ENCODE peak calls at places on chromosomes 4 and X, in six cellular contexts. T is uterus, L is H54, X is stomach, S is NB4, F is IMR-90. D is an unnamed sample.

GRCh38 chr4:11650801-11651596 is 222.3 kb upstream of the HS3ST1 start:
- DNase-seq in T (no peak), L (no peak), X (no peak), S (no peak), F (peak), D (no peak)

GRCh38 chr4:88275516-88275915 is 8.8 kb downstream of the PPM1K start:
- DNase-seq in T (no peak), L (no peak), X (no peak), S (peak), F (peak), D (no peak)

GRCh38 chr4:183140911-183141320 is 41.9 kb downstream of the WWC2 start:
- DNase-seq in T (no peak), L (no peak), X (no peak), S (no peak), F (peak), D (no peak)

GRCh38 chr4:83846193-83846830 is 310.4 kb downstream of the GPAT3 start:
- DNase-seq in T (no peak), L (no peak), X (no peak), S (no peak), F (no peak), D (no peak)

GRCh38 chr4:113738251-113738650 is 23.3 kb downstream of the CAMK2D start:
- DNase-seq in T (no peak), L (no peak), X (no peak), S (no peak), F (peak), D (no peak)

GRCh38 chr4:165151734-165152133 is 39.1 kb upstream of the TMEM192 start:
- DNase-seq in T (no peak), L (no peak), X (no peak), S (no peak), F (peak), D (no peak)

GRCh38 chrX:152641996-152642395 is 4.3 kb downstream of the GABRQ start:
- DNase-seq in T (no peak), L (no peak), X (no peak), S (peak), F (peak), D (no peak)

GRCh38 chr4:141340458-141340857 is 119.8 kb downstream of the ZNF330 start:
- DNase-seq in T (no peak), L (no peak), X (no peak), S (no peak), F (no peak), D (no peak)

GRCh38 chr4:82360298-82361177 is 13.3 kb downstream of the HNRNPD start:
- DNase-seq in T (no peak), L (no peak), X (no peak), S (peak), F (peak), D (no peak)

GRCh38 chrX:10800776-10801175 is 180.4 kb upstream of the MID1 start:
- DNase-seq in T (no peak), L (no peak), X (no peak), S (no peak), F (no peak), D (no peak)

GRCh38 chrX:135556055-135556454 is 35.6 kb downstream of the INTS6L start:
- DNase-seq in T (no peak), L (no peak), X (no peak), S (peak), F (no peak), D (no peak)

GRCh38 chrX:6574762-6575161 is 39.8 kb upstream of the VCX3A start:
- DNase-seq in T (no peak), L (no peak), X (no peak), S (peak), F (no peak), D (no peak)

GRCh38 chrX:115642895-115643530 is 82.0 kb downstream of the PLS3 start:
- DNase-seq in T (peak), L (no peak), X (peak), S (peak), F (peak), D (peak)

GRCh38 chr4:22093126-22093525 is 144.6 kb upstream of the KCNIP4 start:
- DNase-seq in T (no peak), L (no peak), X (no peak), S (no peak), F (no peak), D (no peak)

GRCh38 chr4:53914313-53915016 is 149.9 kb downstream of the CHIC2 start:
- DNase-seq in T (no peak), L (no peak), X (peak), S (peak), F (peak), D (no peak)

GRCh38 chrX:100819837-100820666 is at the start of gene CSTF2:
- DNase-seq in T (peak), L (peak), X (peak), S (peak), F (peak), D (peak)
- TF ChIP-seq POLR2A in T (no peak), L (peak), X (no peak), S (peak), F (no peak), D (no peak)

GRCh38 chr4:25158817-25159216 is 1.4 kb downstream of the SEPSECS start:
- DNase-seq in T (no peak), L (no peak), X (no peak), S (peak), F (no peak), D (no peak)

GRCh38 chr4:25160714-25161598 is 707 bp upstream of the SEPSECS start:
- DNase-seq in T (no peak), L (no peak), X (no peak), S (peak), F (no peak), D (no peak)

GRCh38 chr4:25162566-25162965 is 2.3 kb upstream of the SEPSECS start:
- DNase-seq in T (no peak), L (no peak), X (no peak), S (no peak), F (no peak), D (no peak)

GRCh38 chr4:25161599-25161960 is 1.3 kb upstream of the SEPSECS start:
- DNase-seq in T (no peak), L (no peak), X (no peak), S (peak), F (no peak), D (no peak)

DNA sequence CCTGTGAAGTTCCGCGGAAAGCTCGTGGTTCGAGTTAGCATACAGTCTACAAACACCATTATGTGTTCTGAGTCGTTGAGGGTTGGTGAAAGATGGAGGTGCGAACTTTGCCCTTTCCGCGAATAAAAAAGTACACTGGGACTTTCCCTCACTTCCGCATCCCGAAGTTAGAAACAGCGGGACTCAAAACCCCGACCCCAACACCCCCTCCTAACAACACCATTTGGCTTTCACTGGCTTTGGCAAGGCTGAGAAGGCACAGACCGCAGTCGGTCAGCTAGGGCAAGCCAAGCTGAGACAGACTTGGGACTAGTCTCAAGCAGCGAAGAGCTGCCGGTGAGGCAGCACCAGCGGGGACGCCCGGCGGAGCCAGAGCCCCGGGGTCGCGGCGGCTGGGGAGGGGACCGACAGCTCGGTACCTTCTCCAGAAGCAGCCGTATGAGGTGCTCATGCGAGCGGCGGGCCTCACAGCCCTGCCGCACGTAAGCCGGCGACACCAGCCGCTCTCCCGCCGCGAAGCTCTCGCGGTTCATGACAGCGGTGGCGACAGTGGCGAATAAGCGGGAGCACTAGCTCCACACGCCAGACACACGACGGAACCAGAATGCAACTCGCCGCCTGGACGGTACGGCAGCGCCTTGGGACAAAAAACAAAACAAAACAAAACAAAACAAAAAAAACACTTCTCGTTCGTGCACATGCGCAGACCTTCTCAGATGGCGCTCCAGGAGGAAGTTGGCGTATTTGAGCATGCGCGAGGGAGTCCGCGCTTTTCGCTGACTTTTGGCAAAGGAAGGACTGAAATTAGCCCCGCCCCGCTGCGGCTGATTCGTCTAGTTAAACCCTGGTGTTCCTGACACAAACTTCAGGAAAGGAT is at the start of gene SEPSECS:
- DNase-seq in T (peak), L (peak), X (peak), S (peak), F (peak), D (peak)
- TF ChIP-seq POLR2A in T (peak), L (peak), X (no peak), S (peak), F (peak), D (no peak)

GRCh38 chr4:78775278-78776030 is 696 bp upstream of the BMP2K start:
- DNase-seq in T (peak), L (peak), X (peak), S (peak), F (peak), D (peak)
- TF ChIP-seq POLR2A in T (no peak), L (no peak), X (no peak), S (peak), F (no peak), D (no peak)

GRCh38 chrX:155881158-155881993 is at the start of gene VAMP7:
- DNase-seq in T (peak), L (peak), X (peak), S (peak), F (peak), D (peak)
- TF ChIP-seq POLR2A in T (no peak), L (peak), X (peak), S (peak), F (peak), D (no peak)

GRCh38 chr4:127967141-127967775 is 2.1 kb downstream of the ABHD18 start:
- DNase-seq in T (no peak), L (no peak), X (no peak), S (no peak), F (peak), D (no peak)

GRCh38 chr4:127959794-127960193 is 5.2 kb downstream of the MFSD8 start:
- DNase-seq in T (no peak), L (no peak), X (no peak), S (no peak), F (peak), D (no peak)

GRCh38 chr4:127968565-127968964 is 3.4 kb downstream of the ABHD18 start:
- DNase-seq in T (no peak), L (no peak), X (no peak), S (no peak), F (no peak), D (no peak)

GRCh38 chr4:127965803-127966175 is 583 bp downstream of the ABHD18 start:
- DNase-seq in T (no peak), L (peak), X (peak), S (peak), F (peak), D (peak)

DNA sequence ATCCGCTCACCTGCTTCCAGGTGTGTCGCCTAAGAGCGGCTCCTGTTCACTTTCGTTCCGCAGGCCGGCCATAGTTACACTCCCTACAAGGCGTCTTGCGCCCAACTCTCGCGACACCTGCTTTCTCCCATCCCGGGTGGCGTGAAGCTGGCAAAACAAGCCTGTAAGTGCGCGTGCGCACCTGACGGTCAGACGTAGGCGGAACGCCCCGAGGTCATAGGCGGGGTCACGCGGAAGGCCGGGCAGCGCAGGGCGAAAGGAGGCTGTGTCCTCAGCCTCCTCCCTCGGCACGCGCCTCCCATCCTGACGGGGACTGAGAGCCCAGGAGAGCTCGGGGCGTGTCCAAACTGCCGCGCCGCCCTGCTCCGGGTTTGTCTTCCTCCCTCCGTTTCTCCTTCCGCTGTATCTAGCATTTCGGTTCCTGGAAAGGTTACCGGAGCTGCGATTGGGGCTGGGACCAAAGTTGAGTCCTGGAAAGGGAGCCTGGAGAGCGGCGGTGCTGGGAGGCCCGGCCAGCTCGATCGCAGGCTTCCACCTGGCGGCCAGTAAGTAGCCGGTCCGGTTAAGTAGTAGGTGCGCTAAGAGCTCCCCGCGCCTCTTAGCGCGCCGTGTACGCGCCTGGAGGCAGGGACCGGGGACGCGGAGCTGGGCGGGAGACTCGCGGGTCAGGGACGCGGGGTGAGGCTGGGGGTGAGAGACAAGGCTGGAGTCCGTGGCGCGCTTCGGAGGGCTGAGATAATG is at the start of the genes ABHD18 and MFSD8:
- DNase-seq in T (peak), L (peak), X (peak), S (peak), F (peak), D (peak)
- TF ChIP-seq POLR2A in T (peak), L (peak), X (peak), S (peak), F (peak), D (no peak)

GRCh38 chr4:42656986-42657792 is at the start of gene ATP8A1:
- DNase-seq in T (peak), L (peak), X (peak), S (peak), F (peak), D (peak)
- TF ChIP-seq POLR2A in T (peak), L (peak), X (peak), S (peak), F (no peak), D (no peak)

GRCh38 chr4:44678094-44679023 is at the start of gene GUF1:
- DNase-seq in T (peak), L (peak), X (peak), S (peak), F (peak), D (peak)
- TF ChIP-seq POLR2A in T (no peak), L (peak), X (no peak), S (peak), F (peak), D (no peak)